ENCODE peak calls at places on chromosome 1, in five cellular contexts. U is testis; C is HEK293T; W is mesothelial cell of epicardium; E is stimulated activated CD4-positive, alpha-beta T cell treated with anti-CD3 and anti-CD28 coated beads, Interleukin-1b, Interleukin-23, amount 100 ng/mL, for 4 hours. P is an unnamed sample.

GRCh38 chr1:157363660-157364140 is 188.6 kb downstream of the FCRL5 start:
- DNase-seq in E (no peak), W (no peak), U (peak; percentile 33), C (peak; percentile 65), P (no peak)

GRCh38 chr1:41880261-41880660 is 38.5 kb downstream of the HIVEP3 start:
- DNase-seq in E (no peak), C (no peak), U (no peak), W (no peak), P (no peak)

GRCh38 chr1:8871539-8871935 is 6.9 kb downstream of the ENO1 start:
- DNase-seq in C (no peak), E (no peak), W (no peak), U (no peak), P (no peak)

GRCh38 chr1:30014031-30014430 is 709.4 kb downstream of the MATN1 start:
- DNase-seq in C (no peak), W (no peak), U (no peak), E (no peak), P (no peak)

GRCh38 chr1:8510041-8510823 is 192.3 kb downstream of the SLC45A1 start:
- DNase-seq in C (no peak), E (peak; percentile 42), U (peak; percentile 38), W (peak; percentile 48), P (no peak)

GRCh38 chr1:23559136-23559984 is at the start of gene ID3:
- DNase-seq in W (peak; percentile 96), E (peak; percentile 84), U (peak; percentile 96), C (peak; percentile 70), P (peak; percentile 82)

GRCh38 chr1:205444931-205445652 is 10.8 kb downstream of the BLACAT1 start:
- DNase-seq in U (peak; percentile 74), E (no peak), W (no peak), C (no peak), P (no peak)

GRCh38 chr1:78145105-78145580 is 99.4 kb downstream of the GIPC2 start:
- DNase-seq in U (peak; percentile 62), W (peak; percentile 42), C (peak; percentile 83), E (no peak), P (no peak)

GRCh38 chr1:240169188-240169587 is 77.5 kb downstream of the FMN2 start:
- DNase-seq in U (no peak), W (no peak), C (peak; percentile 23), E (no peak), P (no peak)

GRCh38 chr1:5222626-5223025 is 568.2 kb downstream of the AJAP1 start:
- DNase-seq in E (no peak), W (no peak), C (no peak), U (no peak), P (no peak)

GRCh38 chr1:94654505-94654904 is 112.9 kb upstream of the F3 start:
- DNase-seq in W (no peak), E (no peak), U (no peak), C (no peak), P (no peak)

GRCh38 chr1:206714331-206715058 is 29.8 kb downstream of the MAPKAPK2 start:
- DNase-seq in W (no peak), U (no peak), C (no peak), E (no peak), P (no peak)

GRCh38 chr1:167328762-167329483 is 108.2 kb downstream of the POU2F1 start:
- DNase-seq in E (no peak), U (no peak), C (no peak), W (no peak), P (no peak)

GRCh38 chr1:56578963-56579875 is at the start of gene PLPP3:
- DNase-seq in W (peak; percentile 78), E (no peak), U (peak; percentile 92), C (peak; percentile 85), P (peak; percentile 8)

GRCh38 chr1:156945881-156946661 is 25.6 kb downstream of the LRRC71 start:
- DNase-seq in E (no peak), C (no peak), W (no peak), U (peak; percentile 72), P (no peak)

P was measured in esophagus squamous epithelium.